ENCODE peak calls at places on chromosome 9, in five cellular contexts. F, V, U, B and K are unnamed samples.

GRCh38 chr9:25255216-25255615 is 423.0 kb downstream of the TUSC1 start:
- DNase-seq in B (no peak), U (no peak), V (no peak), F (no peak), K (no peak)

GRCh38 chr9:33942471-33943083 is 106.1 kb downstream of the UBAP2 start:
- DNase-seq in F (no peak), B (no peak), U (no peak), V (peak), K (no peak)

GRCh38 chr9:82353631-82354030 is 365.1 kb downstream of the SPATA31D1 start:
- DNase-seq in U (no peak), B (no peak), F (no peak), V (no peak), K (no peak)

GRCh38 chr9:20701058-20701457 is 17.0 kb downstream of the FOCAD start:
- DNase-seq in F (no peak), U (no peak), V (no peak), B (no peak), K (no peak)

GRCh38 chr9:14396171-14396570 is 82.2 kb upstream of the NFIB start:
- DNase-seq in V (no peak), U (no peak), F (no peak), B (no peak), K (no peak)

GRCh38 chr9:37033753-37034319 is at the start of gene PAX5:
- DNase-seq in F (no peak), U (no peak), B (no peak), V (no peak), K (no peak)

GRCh38 chr9:126486276-126486675 is 127.5 kb upstream of the LMX1B start:
- DNase-seq in V (no peak), B (no peak), F (no peak), U (no peak), K (no peak)

GRCh38 chr9:129761901-129762359 is 9.1 kb upstream of the PTGES start:
- DNase-seq in F (no peak), U (no peak), V (peak), B (no peak), K (no peak)

GRCh38 chr9:106797299-106797698 is 65.7 kb upstream of the ZNF462 start:
- DNase-seq in V (no peak), B (no peak), F (no peak), U (no peak), K (no peak)

GRCh38 chr9:125145425-125145824 is 2.1 kb upstream of the SCAI start:
- DNase-seq in F (no peak), V (no peak), U (no peak), B (no peak), K (no peak)

GRCh38 chr9:118121361-118121760 is 417.2 kb downstream of the TLR4 start:
- DNase-seq in V (no peak), F (no peak), U (peak), B (no peak), K (no peak)

GRCh38 chr9:36936498-36936831 is 97.6 kb downstream of the PAX5 start:
- DNase-seq in F (no peak), V (no peak), U (no peak), B (no peak), K (no peak)

GRCh38 chr9:135410831-135411473 is 68.6 kb upstream of the PPP1R26 start:
- DNase-seq in V (no peak), B (no peak), U (no peak), F (no peak), K (peak)

GRCh38 chr9:136403915-136404800 is 4.2 kb upstream of the SNAPC4 start:
- DNase-seq in B (no peak), F (peak), V (no peak), U (no peak), K (no peak)

GRCh38 chr9:136939996-136940525 is 4.5 kb downstream of the FBXW5 start:
- DNase-seq in B (no peak), V (no peak), F (no peak), U (no peak), K (peak)

GRCh38 chr9:74935008-74935407 is 17.7 kb downstream of the C9orf40 start:
- DNase-seq in U (no peak), B (no peak), F (no peak), V (peak), K (no peak)

GRCh38 chr9:129962889-129963703 is 79.9 kb downstream of the FNBP1 start:
- DNase-seq in V (peak), B (peak), F (peak), U (peak), K (peak)

GRCh38 chr9:69325409-69326212 is 596 bp downstream of the ENTREP1 start:
- DNase-seq in U (peak), V (no peak), F (no peak), B (no peak), K (peak)

GRCh38 chr9:109453210-109453842 is 44.8 kb downstream of the PTPN3 start:
- DNase-seq in V (peak), U (no peak), F (no peak), B (no peak), K (no peak)

GRCh38 chr9:18478517-18479361 is 4.8 kb downstream of the ADAMTSL1 start:
- DNase-seq in F (no peak), V (peak), B (no peak), U (no peak), K (no peak)

GRCh38 chr9:133238272-133238850 is 29.3 kb upstream of the OBP2B start:
- DNase-seq in F (peak), U (peak), B (no peak), V (peak), K (peak)

GRCh38 chr9:92970467-92970923 is 23.2 kb downstream of the FGD3 start:
- DNase-seq in B (no peak), U (peak), V (peak), F (peak), K (no peak)